ENCODE peak calls at places on chromosomes 11 and 22, in six cellular contexts. P, M, Q, I, J and C are unnamed samples.

GRCh38 chr11:3109921-3110706 is 52.9 kb upstream of the CARS1 start:
- DNase-seq in M (peak; percentile 75), I (no peak), Q (peak; percentile 38), P (no peak), J (no peak), C (no peak)

GRCh38 chr11:91846664-91847063 is 378.0 kb upstream of the FAT3 start:
- DNase-seq in M (no peak), I (no peak), P (no peak), J (no peak), Q (no peak), C (no peak)

GRCh38 chr11:91314521-91314920 is 910.1 kb upstream of the FAT3 start:
- DNase-seq in M (no peak), I (no peak), J (no peak), Q (no peak), P (no peak), C (no peak)

GRCh38 chr11:12285811-12286222 is 91.6 kb upstream of the PARVA start:
- DNase-seq in J (no peak), P (no peak), Q (no peak), I (peak; percentile 59), M (no peak), C (no peak)

GRCh38 chr22:45268958-45269844 is 15.5 kb upstream of the UPK3A start:
- DNase-seq in J (peak; percentile 48), M (peak; percentile 86), P (no peak), I (no peak), Q (peak; percentile 51), C (no peak)

GRCh38 chr11:833849-834311 is 1.1 kb downstream of the CD151 start:
- DNase-seq in J (no peak), P (no peak), Q (no peak), I (peak; percentile 54), M (no peak), C (no peak)

GRCh38 chr22:21594865-21595452 is 27.4 kb downstream of the UBE2L3 start:
- DNase-seq in P (no peak), Q (no peak), J (no peak), M (no peak), I (no peak), C (no peak)

GRCh38 chr22:32080904-32081303 is 37.8 kb downstream of the SLC5A1 start:
- DNase-seq in M (peak; percentile 68), Q (peak; percentile 21), J (no peak), I (peak; percentile 36), P (peak; percentile 5), C (no peak)

GRCh38 chr11:119641991-119642745 is 86.8 kb downstream of the NECTIN1 start:
- DNase-seq in J (no peak), P (no peak), I (peak; percentile 4), M (no peak), Q (peak; percentile 4), C (no peak)

GRCh38 chr11:61602775-61603569 is 22.1 kb upstream of the SYT7 start:
- DNase-seq in J (peak; percentile 96), P (peak; percentile 94), I (peak; percentile 66), M (peak; percentile 95), Q (no peak), C (peak; percentile 83)

GRCh38 chr11:67310246-67311050 is 7.1 kb downstream of the SSH3 start:
- DNase-seq in Q (no peak), J (no peak), M (no peak), I (no peak), P (no peak), C (no peak)

GRCh38 chr22:50416996-50417395 is 57.8 kb downstream of the SBF1 start:
- DNase-seq in Q (no peak), M (no peak), I (no peak), J (no peak), P (no peak), C (no peak)

GRCh38 chr11:46295312-46295995 is 18.0 kb downstream of the CREB3L1 start:
- DNase-seq in Q (peak; percentile 49), I (peak; percentile 55), J (no peak), M (peak; percentile 83), P (no peak), C (no peak)

GRCh38 chr22:47067331-47067890 is 305.0 kb downstream of the TBC1D22A start:
- DNase-seq in M (no peak), I (no peak), P (no peak), Q (no peak), J (no peak), C (no peak)

GRCh38 chr22:20111045-20111688 is 4.7 kb upstream of the RANBP1 start:
- DNase-seq in Q (no peak), P (no peak), I (no peak), J (no peak), M (peak; percentile 17), C (no peak)

GRCh38 chr11:35247428-35247827 is 108.5 kb downstream of the CD44 start:
- DNase-seq in P (no peak), M (no peak), J (no peak), I (no peak), Q (no peak), C (no peak)

GRCh38 chr22:40627612-40628011 is 8.9 kb downstream of the MRTFA start:
- DNase-seq in I (no peak), P (no peak), M (no peak), Q (no peak), J (no peak), C (no peak)

GRCh38 chr11:70498171-70498571 is 99.8 kb downstream of the CTTN start:
- DNase-seq in I (no peak), P (no peak), J (no peak), Q (no peak), M (no peak), C (no peak)